ENCODE peak calls at places on chromosomes 3 and 15, in eight cellular contexts. W, V, A, E, G, P, B and C are unnamed samples. For H4K20me1, the result is how much of the 10 kb centered on the place peaks cover.

GRCh38 chr3:148881286-148881685 is 16.2 kb downstream of the CPA3 start:
- DNase-seq in B (no peak), E (no peak), W (peak), V (no peak), P (no peak), A (peak), G (peak), C (no peak)

GRCh38 chr15:59329570-59330350 is 42.9 kb downstream of the MYO1E start:
- DNase-seq in P (no peak), A (peak), G (peak), V (no peak), W (peak), B (peak), E (no peak), C (no peak)

GRCh38 chr3:97952872-97953271 is 19.4 kb downstream of the RIOX2 start:
- DNase-seq in G (no peak), P (no peak), E (peak), V (no peak), W (no peak), A (no peak), B (no peak), C (peak)

GRCh38 chr15:99485153-99485947 is 80.4 kb upstream of the MEF2A start:
- DNase-seq in G (no peak), V (no peak), A (no peak), B (no peak), E (no peak), W (no peak), P (no peak), C (no peak)

GRCh38 chr15:55909036-55909811 is 84.2 kb downstream of the NEDD4 start:
- DNase-seq in E (peak), B (no peak), V (no peak), G (peak), W (peak), P (peak), A (peak), C (no peak)

GRCh38 chr3:78845605-78846004 is 922.2 kb downstream of the ROBO1 start:
- DNase-seq in E (no peak), B (no peak), P (no peak), V (no peak), A (no peak), G (no peak), W (no peak), C (no peak)

GRCh38 chr3:89467886-89468479 is 360.6 kb downstream of the EPHA3 start:
- DNase-seq in B (no peak), E (no peak), W (no peak), A (no peak), G (no peak), P (no peak), V (no peak), C (no peak)

GRCh38 chr3:153967260-153967659 is 153.9 kb upstream of the ARHGEF26 start:
- DNase-seq in B (no peak), E (no peak), P (no peak), W (no peak), G (no peak), V (no peak), A (no peak), C (no peak)

GRCh38 chr3:56799251-56799882 is 2.4 kb downstream of the ARHGEF3 start:
- DNase-seq in G (peak), E (peak), P (no peak), W (peak), V (peak), B (peak), A (peak), C (peak)

DNA sequence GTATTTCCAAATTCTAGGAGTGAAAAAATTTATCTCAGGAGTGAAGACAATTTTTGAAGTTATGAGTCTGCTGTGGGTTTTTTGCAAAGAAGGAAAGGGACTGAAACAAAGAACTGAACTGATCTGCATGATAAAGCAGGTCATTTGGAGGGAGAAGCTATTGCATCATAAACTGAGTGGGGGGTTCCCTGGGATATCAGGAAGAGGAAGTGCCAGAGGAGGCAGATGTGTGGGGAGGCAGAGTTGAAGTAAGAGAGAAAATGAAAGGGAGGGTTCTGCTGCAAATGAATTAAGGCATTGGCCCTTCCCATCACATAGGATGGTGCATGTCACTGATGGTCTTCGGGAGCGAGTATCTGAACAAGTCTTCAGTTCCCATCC is 379.2 kb downstream of the VPS13C start:
- DNase-seq in G (no peak), W (no peak), V (no peak), P (no peak), E (no peak), A (no peak), B (no peak), C (no peak)
- H3K4me2 ChIP-seq in G (no peak), W (no peak), V (no peak), P (no peak), E (no peak), A (no peak), B (no peak), C (no peak)

DNA sequence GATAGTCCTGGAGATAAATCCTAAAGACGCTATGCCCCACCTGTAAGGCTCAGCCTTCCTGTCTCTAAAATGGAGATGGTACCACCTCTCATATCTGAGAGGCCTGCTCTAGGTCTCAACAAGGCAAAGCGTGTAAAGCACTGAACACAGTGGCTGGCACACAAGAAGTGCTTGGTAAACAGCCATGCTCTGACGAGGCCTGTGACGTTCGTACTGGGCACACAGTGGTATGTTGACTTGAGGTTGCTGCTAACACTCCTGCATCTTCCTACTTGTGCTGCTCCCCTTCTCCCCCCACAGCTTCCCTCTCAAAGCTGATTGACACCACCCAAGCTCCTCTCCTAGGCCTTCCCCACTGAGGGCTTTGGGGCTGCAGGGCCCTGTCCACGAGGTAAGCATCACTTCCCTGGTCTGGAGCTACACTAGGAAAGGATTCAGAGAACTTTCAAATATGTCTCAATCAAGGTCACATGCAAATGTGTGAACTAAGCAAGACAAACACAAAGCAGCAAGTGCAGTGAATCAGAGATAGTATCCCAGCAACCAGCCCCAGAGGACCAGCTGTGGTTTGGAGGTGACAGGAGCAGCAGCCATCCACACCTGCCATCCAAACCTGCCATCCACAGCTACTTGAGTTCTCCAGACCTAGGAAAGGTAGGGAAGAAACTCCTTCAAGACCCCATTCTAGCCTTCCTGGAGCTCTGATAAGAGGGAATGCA is 177.6 kb downstream of the STT3B start:
- DNase-seq in V (no peak), P (no peak), E (peak), G (peak), W (peak), B (no peak), A (no peak), C (no peak)
- H4K20me1 ChIP-seq in V (under half), P (under half), E (under half), G (under half), W (under half), B (under half), A (under half), C (under half)

GRCh38 chr3:150232992-150233451 is 175.1 kb upstream of the TSC22D2 start:
- DNase-seq in V (no peak), B (no peak), W (peak), A (peak), G (peak), E (no peak), P (peak), C (no peak)

GRCh38 chr3:150237490-150237889 is 170.6 kb upstream of the TSC22D2 start:
- DNase-seq in A (peak), P (peak), W (peak), V (no peak), B (no peak), E (peak), G (peak), C (peak)

GRCh38 chr3:150238043-150238802 is 169.9 kb upstream of the TSC22D2 start:
- DNase-seq in A (no peak), P (no peak), G (no peak), V (no peak), E (peak), B (peak), W (no peak), C (peak)

GRCh38 chr3:150236683-150237082 is 171.4 kb upstream of the TSC22D2 start:
- DNase-seq in A (no peak), P (no peak), B (no peak), W (peak), G (no peak), E (no peak), V (no peak), C (no peak)

GRCh38 chr3:150235799-150236198 is 172.3 kb upstream of the TSC22D2 start:
- DNase-seq in E (no peak), V (no peak), A (peak), W (peak), P (no peak), B (no peak), G (peak), C (no peak)
- TF ChIP-seq CTCF in E (no peak), V (no peak), A (no peak), W (no peak), P (no peak), B (no peak), G (no peak), C (no peak)

GRCh38 chr15:48493084-48493762 is 152.3 kb downstream of the FBN1 start:
- DNase-seq in V (no peak), P (no peak), B (no peak), A (peak), W (peak), E (peak), G (peak), C (no peak)
- H3K4me2 ChIP-seq in V (peak), P (no peak), B (no peak), A (peak), W (peak), E (no peak), G (peak), C (no peak)

DNA sequence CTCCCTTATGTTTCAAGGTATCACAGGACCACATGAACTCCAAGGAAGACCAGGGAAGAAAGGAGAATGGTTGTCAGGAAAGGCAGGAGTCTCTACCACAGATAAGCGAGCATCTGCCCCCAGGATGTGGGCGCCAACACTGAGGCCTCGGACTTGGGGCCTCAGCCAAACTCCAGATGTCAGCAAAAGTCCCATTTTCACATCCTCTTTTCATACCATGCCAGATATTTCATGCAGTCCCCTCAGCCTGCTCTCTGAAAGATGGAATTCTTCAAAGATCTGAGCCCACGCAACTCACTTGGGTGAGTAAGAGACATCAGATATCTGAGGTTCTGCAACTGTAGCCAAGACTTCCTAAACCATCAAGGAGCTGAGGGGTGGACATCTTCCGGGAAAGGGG is 19.6 kb upstream of the PRR20G start:
- DNase-seq in B (no peak), V (no peak), G (no peak), E (no peak), A (no peak), P (no peak), W (no peak), C (no peak)
- H4K20me1 ChIP-seq in B (under half), V (under half), G (under half), E (under half), A (under half), P (under half), W (under half), C (under half)

DNA sequence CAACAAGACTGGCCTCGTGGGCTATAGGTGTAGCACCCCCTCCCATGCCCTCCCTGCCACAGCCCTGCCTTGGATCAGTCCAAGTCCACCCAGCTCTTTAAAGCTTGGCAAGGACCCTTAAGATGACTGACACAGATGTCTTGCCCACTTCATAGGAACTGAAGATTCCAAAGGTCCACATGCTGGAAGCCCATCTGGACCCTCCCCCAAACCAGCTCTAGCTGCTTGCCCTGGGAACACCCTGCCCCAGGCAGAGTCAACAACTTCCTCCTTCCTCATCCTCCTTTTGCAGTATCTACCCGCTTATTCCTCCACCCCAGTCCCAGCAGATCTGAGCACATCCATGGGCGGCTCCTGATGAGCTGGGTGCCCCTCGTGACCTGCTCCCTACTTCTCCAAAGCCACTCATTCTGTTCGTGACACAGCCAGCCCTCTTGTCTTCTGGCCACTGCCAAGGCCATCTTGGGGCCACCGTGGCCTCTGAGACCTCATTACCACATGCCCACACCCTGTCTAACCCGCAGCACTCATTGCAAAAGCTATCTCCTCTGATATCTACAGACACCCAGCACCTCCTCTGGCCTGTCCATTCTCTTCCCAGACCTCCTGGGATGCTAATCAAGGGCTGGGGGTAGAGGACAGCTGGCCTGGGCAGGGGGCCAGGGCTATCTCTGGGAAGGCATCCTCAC is 2.0 kb upstream of the PFKFB4 start:
- DNase-seq in A (no peak), B (no peak), V (no peak), W (no peak), P (no peak), E (no peak), G (no peak), C (no peak)
- TF ChIP-seq CTCF in A (no peak), B (peak), V (no peak), W (no peak), P (no peak), E (no peak), G (no peak), C (peak)

DNA sequence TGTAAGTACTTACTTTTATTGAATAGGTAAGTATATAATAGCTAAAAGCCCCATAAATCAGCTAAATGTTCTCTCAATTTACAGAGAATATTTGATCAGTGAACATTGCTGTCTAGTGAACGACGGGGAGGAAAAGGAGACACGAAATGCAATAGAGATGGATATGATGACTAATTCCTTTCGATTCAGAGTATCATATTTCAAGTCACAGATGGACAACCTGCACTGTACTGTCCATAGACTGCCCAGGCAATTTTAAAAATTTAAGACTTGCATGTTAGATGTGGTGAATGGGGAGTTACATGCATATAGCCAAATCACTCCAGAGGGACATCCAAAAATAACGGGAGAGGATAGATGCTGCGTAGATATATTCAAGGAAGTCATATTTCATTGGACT is 462.0 kb upstream of the CDIN1 start:
- DNase-seq in V (no peak), B (no peak), P (no peak), A (no peak), W (no peak), E (no peak), G (no peak), C (no peak)
- H3K4me2 ChIP-seq in V (no peak), B (no peak), P (no peak), A (no peak), W (no peak), E (no peak), G (no peak), C (no peak)

DNA sequence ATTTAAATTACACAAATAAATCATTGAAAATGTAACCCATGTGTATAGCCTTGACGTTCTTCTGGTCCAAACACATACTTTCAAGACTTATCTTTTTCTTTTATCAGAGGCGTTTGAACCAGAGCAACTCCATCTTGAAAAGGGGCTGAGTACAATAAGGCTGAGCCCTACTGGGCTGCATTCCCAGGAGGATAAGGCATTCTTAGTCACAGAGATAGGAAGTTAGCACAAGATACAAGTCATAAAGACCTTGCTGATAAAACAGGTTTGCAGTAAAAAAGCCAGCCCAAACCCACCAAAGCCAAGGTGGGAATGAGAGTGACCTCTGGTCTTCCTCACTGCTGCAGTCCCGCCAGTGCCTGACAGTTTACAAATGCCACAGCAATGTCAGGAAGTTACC is 101.0 kb upstream of the IGSF10 start:
- DNase-seq in P (no peak), A (no peak), E (no peak), G (peak), W (peak), V (no peak), B (no peak), C (no peak)
- H4K20me1 ChIP-seq in P (under half), A (under half), E (under half), G (under half), W (under half), V (under half), B (under half), C (under half)